ENCODE peak calls at places on chromosomes 5 and 9, in six cellular contexts. I is fibroblast of lung, N is cardiac muscle cell, W is OCI-LY7, R is tibial artery, U is GM23338. C is an unnamed sample.

GRCh38 chr5:166979576-166979975 is 1311.9 kb upstream of the WWC1 start:
- DNase-seq in I (no peak), N (no peak), W (no peak), R (no peak), U (peak; percentile 12), C (no peak)

GRCh38 chr5:61617039-61617438 is 285.0 kb downstream of the ZSWIM6 start:
- DNase-seq in I (no peak), N (peak; percentile 52), W (no peak), R (no peak), U (no peak), C (no peak)

GRCh38 chr5:136212252-136212721 is 19.3 kb upstream of the SMIM32 start:
- DNase-seq in I (peak; percentile 30), N (peak; percentile 65), W (peak; percentile 57), R (no peak), U (peak; percentile 80), C (no peak)

GRCh38 chr9:18718393-18718792 is 244.4 kb downstream of the ADAMTSL1 start:
- DNase-seq in I (no peak), N (no peak), W (no peak), R (no peak), U (no peak), C (no peak)

GRCh38 chr5:113171520-113171919 is 194.9 kb downstream of the DCP2 start:
- DNase-seq in I (no peak), N (no peak), W (no peak), R (no peak), U (no peak), C (no peak)

GRCh38 chr9:94111446-94111845 is 27.2 kb downstream of the PTPDC1 start:
- DNase-seq in I (no peak), N (no peak), W (no peak), R (no peak), U (no peak), C (no peak)

GRCh38 chr5:54669285-54669684 is 151.7 kb downstream of the SNX18 start:
- DNase-seq in I (peak; percentile 83), N (no peak), W (no peak), R (no peak), U (no peak), C (peak; percentile 52)

GRCh38 chr5:176535655-176536131 is 1.5 kb downstream of the RNF44 start:
- DNase-seq in I (peak; percentile 9), N (peak; percentile 52), W (peak; percentile 44), R (no peak), U (no peak), C (no peak)

GRCh38 chr9:20292002-20292401 is 330.3 kb downstream of the MLLT3 start:
- DNase-seq in I (peak; percentile 71), N (no peak), W (no peak), R (no peak), U (peak; percentile 45), C (no peak)

GRCh38 chr5:131355972-131356528 is 92.2 kb downstream of the CDC42SE2 start:
- DNase-seq in I (peak; percentile 50), N (no peak), W (no peak), R (no peak), U (no peak), C (no peak)

GRCh38 chr9:35903049-35903448 is 3.0 kb upstream of the HRCT1 start:
- DNase-seq in I (peak; percentile 54), N (peak; percentile 69), W (peak; percentile 76), R (no peak), U (peak; percentile 77), C (no peak)

GRCh38 chr5:36250427-36250826 is 8.7 kb upstream of the NADK2 start:
- DNase-seq in I (no peak), N (no peak), W (no peak), R (no peak), U (no peak), C (no peak)

GRCh38 chr9:110058304-110058953 is 149.5 kb downstream of the C9orf152 start:
- DNase-seq in I (peak; percentile 45), N (peak; percentile 39), W (peak; percentile 70), R (no peak), U (peak; percentile 94), C (no peak)

GRCh38 chr5:154829181-154829588 is 21.2 kb downstream of the FAXDC2 start:
- DNase-seq in I (no peak), N (no peak), W (no peak), R (no peak), U (no peak), C (no peak)

GRCh38 chr9:109440797-109441287 is 57.3 kb downstream of the PTPN3 start:
- DNase-seq in I (peak; percentile 84), N (peak; percentile 77), W (peak; percentile 54), R (no peak), U (peak; percentile 95), C (peak; percentile 70)

GRCh38 chr5:45622365-45622764 is 73.8 kb downstream of the HCN1 start:
- DNase-seq in I (no peak), N (no peak), W (no peak), R (no peak), U (no peak), C (no peak)

GRCh38 chr9:136088939-136089696 is 6.0 kb downstream of the NACC2 start:
- DNase-seq in I (no peak), N (no peak), W (no peak), R (peak; percentile 66), U (no peak), C (no peak)
- H3K4me3 ChIP-seq in I (no peak overlapping the region), N (no peak overlapping the region), W (no peak overlapping the region), R (no peak overlapping the region), U (no peak overlapping the region), C (no peak overlapping the region)

DNA sequence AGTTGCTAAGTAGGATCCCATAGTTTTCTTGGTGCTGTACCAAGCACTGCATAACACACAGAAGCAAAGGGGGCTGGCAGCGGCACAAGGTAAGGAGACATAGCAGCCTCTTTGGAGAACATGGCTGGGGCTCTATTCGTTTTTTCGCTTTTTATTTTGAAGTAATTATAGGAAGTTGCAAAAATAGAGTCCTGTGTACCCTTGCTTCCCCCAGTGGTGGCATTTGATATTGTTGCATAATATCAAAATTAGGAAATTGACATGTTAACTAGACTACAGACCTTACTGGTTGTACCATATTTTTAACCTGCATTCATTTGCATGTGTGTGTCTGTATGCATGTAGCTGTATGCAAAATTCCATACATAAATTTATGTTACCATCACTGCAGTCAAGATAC is 6.6 kb upstream of the UBQLN1 start:
- DNase-seq in I (no peak), N (no peak), W (peak; percentile 62), R (no peak), U (no peak), C (no peak)
- TF ChIP-seq CTCF in I (peak; percentile 45), N (peak; percentile 23), W (peak; percentile 84), R (peak; percentile 29), U (no peak), C (peak; percentile 43)

GRCh38 chr9:128713941-128714573 is 9.9 kb downstream of the ZDHHC12 start:
- DNase-seq in I (no peak), N (no peak), W (no peak), R (peak; percentile 48), U (no peak), C (no peak)
- H3K27ac ChIP-seq in I (no peak overlapping the region), N (no peak overlapping the region), W (no peak overlapping the region), R (no peak overlapping the region), U (no peak overlapping the region), C (no peak overlapping the region)

GRCh38 chr9:122228906-122229837 is at the start of gene LHX6:
- DNase-seq in I (peak; percentile 48), N (no peak), W (no peak), R (no peak), U (peak; percentile 32), C (no peak)

GRCh38 chr9:122226142-122226757 is 2.5 kb downstream of the LHX6 start:
- DNase-seq in I (no peak), N (peak; percentile 20), W (no peak), R (no peak), U (peak; percentile 61), C (no peak)

GRCh38 chr9:122228191-122228905 is 409 bp downstream of the LHX6 start:
- DNase-seq in I (no peak), N (peak; percentile 49), W (no peak), R (no peak), U (peak; percentile 57), C (no peak)

GRCh38 chr9:122226758-122227575 is 1.8 kb downstream of the LHX6 start:
- DNase-seq in I (no peak), N (peak; percentile 15), W (no peak), R (no peak), U (peak; percentile 78), C (no peak)

GRCh38 chr9:122227576-122227903 is 1.2 kb downstream of the LHX6 start:
- DNase-seq in I (no peak), N (no peak), W (no peak), R (no peak), U (no peak), C (no peak)
- H3K4me3 ChIP-seq in I (no peak overlapping the region), N (no peak overlapping the region), W (no peak overlapping the region), R (peak overlapping the region; percentile 34), U (peak overlapping the region; percentile 41), C (no peak overlapping the region)

DNA sequence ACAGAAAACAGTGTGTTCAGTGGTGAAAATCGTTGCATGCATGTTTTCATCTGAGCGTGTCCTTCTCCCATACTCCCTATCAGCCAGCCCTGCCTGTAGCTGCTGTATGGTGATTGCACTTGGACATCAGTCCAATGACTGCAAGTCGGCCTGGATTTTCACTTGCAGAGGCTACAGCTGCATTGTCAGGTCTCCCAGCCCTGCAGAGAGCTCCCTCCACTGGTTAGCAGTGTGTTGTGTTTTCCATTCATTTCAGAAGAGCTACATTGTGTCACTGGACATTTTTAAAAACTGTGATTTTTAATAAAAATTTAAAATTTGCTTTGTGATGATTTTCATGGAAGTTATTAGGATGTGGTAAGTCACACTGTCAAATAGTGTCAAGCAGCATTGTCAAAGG is 96.6 kb downstream of the SYK start:
- DNase-seq in I (no peak), N (peak; percentile 42), W (no peak), R (no peak), U (no peak), C (no peak)
- TF ChIP-seq CTCF in I (peak; percentile 49), N (peak; percentile 38), W (peak; percentile 61), R (no peak), U (peak; percentile 64), C (peak; percentile 50)

DNA sequence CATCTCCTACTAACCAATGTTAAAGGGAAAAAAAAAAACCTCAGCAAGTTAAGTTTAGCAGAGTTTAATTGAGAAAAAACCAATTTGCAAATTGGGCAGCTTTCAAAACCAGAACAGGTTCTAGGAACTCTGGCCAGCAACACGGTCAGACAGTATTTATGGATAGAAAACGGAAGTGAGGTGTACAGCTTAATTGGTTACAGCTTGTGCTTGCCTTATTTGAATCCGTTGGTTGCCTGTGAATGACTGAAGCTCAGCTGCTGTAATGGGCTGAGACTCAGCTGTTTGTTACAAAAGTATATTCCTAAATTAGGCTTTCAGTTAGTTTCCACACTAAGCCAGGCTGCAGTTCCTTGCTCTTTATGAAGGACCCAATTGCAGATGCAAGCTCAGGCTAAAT is 217.0 kb downstream of the SREK1 start:
- DNase-seq in I (no peak), N (no peak), W (peak; percentile 3), R (no peak), U (no peak), C (no peak)
- H3K27ac ChIP-seq in I (no peak overlapping the region), N (no peak overlapping the region), W (no peak overlapping the region), R (no peak overlapping the region), U (no peak overlapping the region), C (no peak overlapping the region)

DNA sequence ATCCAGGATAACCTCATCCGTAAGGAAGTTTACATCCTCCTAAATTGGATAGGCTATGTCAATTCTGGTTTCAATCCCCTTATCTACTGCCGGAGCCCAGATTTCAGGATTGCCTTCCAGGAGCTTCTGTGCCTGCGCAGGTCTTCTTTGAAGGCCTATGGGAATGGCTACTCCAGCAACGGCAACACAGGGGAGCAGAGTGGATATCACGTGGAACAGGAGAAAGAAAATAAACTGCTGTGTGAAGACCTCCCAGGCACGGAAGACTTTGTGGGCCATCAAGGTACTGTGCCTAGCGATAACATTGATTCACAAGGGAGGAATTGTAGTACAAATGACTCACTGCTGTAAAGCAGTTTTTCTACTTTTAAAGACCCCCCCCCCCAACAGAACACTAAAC is 1.3 kb downstream of the ADRB2 start:
- DNase-seq in I (peak; percentile 9), N (no peak), W (no peak), R (no peak), U (no peak), C (no peak)
- H3K4me3 ChIP-seq in I (peak overlapping the region; percentile 80), N (peak overlapping the region; percentile 42), W (peak overlapping the region; percentile 76), R (peak overlapping the region; percentile 58), U (no peak overlapping the region), C (peak overlapping the region; percentile 7)